ENCODE peak calls at places on chromosomes 11 and 22, in six cellular contexts. W, M, Y, J, P and N are unnamed samples.

GRCh38 chr11:30046211-30046945 is 29.5 kb upstream of the KCNA4 start:
- DNase-seq in W (no peak), M (no peak), Y (peak), J (peak), P (no peak), N (no peak)

GRCh38 chr22:45992737-45993136 is 15.8 kb upstream of the WNT7B start:
- DNase-seq in W (no peak), M (no peak), Y (no peak), J (no peak), P (no peak), N (no peak)

GRCh38 chr11:14384338-14384737 is 25.4 kb upstream of the RRAS2 start:
- DNase-seq in W (peak), M (no peak), Y (no peak), J (no peak), P (no peak), N (no peak)

GRCh38 chr11:22846726-22847125 is 13.5 kb downstream of the CCDC179 start:
- DNase-seq in W (no peak), M (no peak), Y (no peak), J (no peak), P (no peak), N (no peak)

GRCh38 chr22:31020334-31020733 is 51.3 kb downstream of the TUG1 start:
- DNase-seq in W (no peak), M (no peak), Y (no peak), J (no peak), P (peak), N (no peak)

GRCh38 chr22:35205956-35206355 is 51.3 kb upstream of the HMGXB4 start:
- DNase-seq in W (no peak), M (no peak), Y (no peak), J (no peak), P (no peak), N (no peak)

GRCh38 chr22:25726241-25726640 is 15.7 kb upstream of the MYO18B start:
- DNase-seq in W (peak), M (no peak), Y (no peak), J (no peak), P (no peak), N (peak)

GRCh38 chr11:19966927-19967326 is 193.3 kb downstream of the DBX1 start:
- DNase-seq in W (no peak), M (no peak), Y (no peak), J (no peak), P (no peak), N (no peak)

GRCh38 chr11:63504054-63504453 is 1.8 kb upstream of the LGALS12 start:
- DNase-seq in W (no peak), M (no peak), Y (peak), J (no peak), P (no peak), N (no peak)

GRCh38 chr22:27019827-27020226 is 362.4 kb downstream of the MIAT start:
- DNase-seq in W (no peak), M (no peak), Y (no peak), J (peak), P (no peak), N (no peak)
- TF ChIP-seq MYC in W (no peak), M (no peak), Y (no peak), J (no peak), P (no peak), N (no peak)

GRCh38 chr11:112885744-112886706 is 75.2 kb upstream of the NCAM1 start:
- DNase-seq in W (no peak), M (no peak), Y (no peak), J (no peak), P (no peak), N (no peak)
- TF ChIP-seq MYC in W (no peak), M (no peak), Y (no peak), J (no peak), P (no peak), N (no peak)

DNA sequence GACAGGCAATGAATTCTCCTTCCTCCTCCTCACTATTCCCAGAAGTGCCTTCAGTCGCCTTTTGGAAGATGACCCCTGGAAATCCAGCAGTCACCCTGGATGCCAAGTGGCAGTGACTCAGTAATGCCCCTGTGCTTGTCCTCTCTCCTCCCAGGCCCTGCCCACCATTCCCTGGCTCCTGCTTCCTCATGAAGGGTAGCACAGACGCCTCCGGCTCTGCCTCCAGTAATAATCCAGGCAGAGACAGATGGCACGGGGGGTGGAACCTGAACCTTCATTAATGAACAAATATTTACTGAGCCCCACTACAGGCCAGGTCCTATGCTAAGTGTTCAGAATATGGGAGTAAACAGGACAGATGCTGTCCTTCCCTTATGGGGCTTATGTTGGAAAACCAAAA is 23.2 kb downstream of the SYT13 start:
- DNase-seq in W (no peak), M (no peak), Y (no peak), J (no peak), P (no peak), N (no peak)
- TF ChIP-seq MYC in W (no peak), M (no peak), Y (no peak), J (no peak), P (no peak), N (no peak)

GRCh38 chr11:12696911-12697581 is 22.8 kb downstream of the TEAD1 start:
- DNase-seq in W (no peak), M (no peak), Y (no peak), J (no peak), P (no peak), N (no peak)
- TF ChIP-seq MYC in W (no peak), M (no peak), Y (no peak), J (no peak), P (no peak), N (no peak)

DNA sequence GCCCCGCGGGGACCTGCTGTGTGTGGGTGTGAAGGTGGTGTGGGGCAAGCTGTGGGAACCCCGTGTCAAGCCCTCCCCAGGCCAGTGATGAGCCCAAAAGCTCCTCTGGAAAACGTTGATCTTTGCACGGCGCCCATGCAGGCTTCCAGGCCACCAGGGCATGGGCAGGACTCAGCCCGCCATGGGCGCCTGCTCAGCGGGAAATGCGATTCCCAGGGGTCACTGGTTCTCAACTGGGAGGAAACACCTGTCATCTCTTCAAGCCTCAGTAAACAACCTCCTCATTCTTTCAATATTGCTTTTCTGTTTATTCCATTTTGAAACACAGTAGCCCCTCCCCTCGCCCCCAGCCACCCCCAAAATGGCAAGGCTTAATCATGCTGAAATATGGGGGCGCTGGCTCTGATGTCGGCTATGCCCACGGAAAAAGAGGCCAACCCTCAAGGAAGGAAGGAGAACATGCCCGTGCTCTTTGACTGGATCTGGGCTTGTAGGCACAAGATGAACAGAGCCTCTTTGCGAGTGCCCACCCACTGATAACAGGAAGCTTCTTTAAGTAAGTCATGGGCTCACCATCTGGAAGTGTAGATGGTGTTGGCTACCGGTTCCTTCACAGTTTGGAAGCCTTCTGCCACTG is 543 bp upstream of the POU2AF1 start:
- DNase-seq in W (no peak), M (no peak), Y (no peak), J (no peak), P (no peak), N (no peak)
- TF ChIP-seq MYC in W (no peak), M (no peak), Y (no peak), J (no peak), P (no peak), N (no peak)

GRCh38 chr11:128691802-128692749 is 1.8 kb upstream of the FLI1 start:
- DNase-seq in W (peak), M (no peak), Y (no peak), J (no peak), P (no peak), N (no peak)
- TF ChIP-seq MYC in W (no peak), M (no peak), Y (no peak), J (no peak), P (no peak), N (no peak)